ENCODE peak calls at places on chromosomes 6 and 20, in five cellular contexts. U is amygdala; A is CD8-positive, alpha-beta memory T cell; Z is T-helper 17 cell; P is anterior cingulate cortex. X is an unnamed sample.

GRCh38 chr6:125781307-125781868 is 9.4 kb upstream of the NCOA7 start:
- DNase-seq in Z (peak; percentile 27), P (no peak), A (peak; percentile 73), U (no peak), X (peak; percentile 30)

GRCh38 chr6:136823128-136823660 is 802 bp downstream of the PEX7 start:
- DNase-seq in A (peak; percentile 52), Z (no peak), P (no peak), U (no peak), X (no peak)

GRCh38 chr6:129667621-129668020 is 42.4 kb downstream of the ARHGAP18 start:
- DNase-seq in P (no peak), Z (no peak), A (no peak), U (no peak), X (peak; percentile 88)

GRCh38 chr6:161143663-161144430 is 130.0 kb downstream of the AGPAT4 start:
- DNase-seq in P (no peak), Z (no peak), A (no peak), U (no peak), X (no peak)

GRCh38 chr6:87822011-87822410 is 120.0 kb upstream of the AKIRIN2 start:
- DNase-seq in U (no peak), A (no peak), Z (no peak), P (no peak), X (no peak)

GRCh38 chr20:44657875-44658274 is 6.4 kb upstream of the ADA start:
- DNase-seq in Z (no peak), U (no peak), A (no peak), P (no peak), X (no peak)

GRCh38 chr6:16251706-16252105 is 13.3 kb downstream of the GMPR start:
- DNase-seq in A (no peak), Z (no peak), U (no peak), P (no peak), X (no peak)

GRCh38 chr6:29723666-29724588 is 693 bp downstream of the HLA-F start:
- DNase-seq in A (peak; percentile 86), P (peak; percentile 8), Z (peak; percentile 76), U (peak; percentile 18), X (peak; percentile 17)

GRCh38 chr6:47138046-47138445 is 95.9 kb upstream of the ADGRF1 start:
- DNase-seq in Z (no peak), P (no peak), U (no peak), A (no peak), X (no peak)

GRCh38 chr6:446418-447366 is 55.1 kb downstream of the IRF4 start:
- DNase-seq in A (peak; percentile 87), P (no peak), U (no peak), Z (peak; percentile 80), X (no peak)

GRCh38 chr20:227439-228105 is 514 bp downstream of the DEFB129 start:
- DNase-seq in A (no peak), U (no peak), P (no peak), Z (no peak), X (no peak)

X was measured in cardiac muscle cell.